ENCODE peak calls at places on chromosomes 5 and 9, in seven cellular contexts. Q, H, F, I, S, Y and V are unnamed samples.
A peak's percentile ranks its signal among the peaks of the same experiment; 100 is the strongest.

GRCh38 chr9:33294670-33295432 is 4.5 kb downstream of the NFX1 start:
- DNase-seq in Q (no peak), H (no peak), F (no peak), I (no peak), S (no peak), Y (no peak), V (no peak)

GRCh38 chr5:152883061-152883460 is 478.0 kb upstream of the NMUR2 start:
- DNase-seq in Q (no peak), H (no peak), F (no peak), I (no peak), S (no peak), Y (no peak), V (no peak)

GRCh38 chr9:109483771-109484442 is 14.2 kb downstream of the PTPN3 start:
- DNase-seq in Q (no peak), H (no peak), F (no peak), I (no peak), S (no peak), Y (no peak), V (no peak)

GRCh38 chr5:95771109-95771708 is 40.1 kb downstream of the RHOBTB3 start:
- DNase-seq in Q (no peak), H (no peak), F (peak; percentile 46), I (peak; percentile 32), S (no peak), Y (no peak), V (peak; percentile 65)

GRCh38 chr5:171766875-171767274 is 18.7 kb upstream of the SMIM23 start:
- DNase-seq in Q (no peak), H (no peak), F (no peak), I (no peak), S (no peak), Y (no peak), V (no peak)

GRCh38 chr5:143063175-143063970 is 293.2 kb downstream of the ARHGAP26 start:
- DNase-seq in Q (peak; percentile 51), H (peak; percentile 81), F (peak; percentile 71), I (no peak), S (peak; percentile 78), Y (peak; percentile 69), V (peak; percentile 70)

GRCh38 chr5:366541-367357 is 45.2 kb downstream of the AHRR start:
- DNase-seq in Q (no peak), H (no peak), F (no peak), I (peak; percentile 8), S (no peak), Y (no peak), V (no peak)

GRCh38 chr5:82004511-82004910 is 32.7 kb downstream of the ATG10 start:
- DNase-seq in Q (peak; percentile 80), H (peak; percentile 41), F (peak; percentile 44), I (no peak), S (no peak), Y (no peak), V (no peak)

GRCh38 chr5:96809898-96810297 is 2.2 kb upstream of the ERAP1 start:
- DNase-seq in Q (no peak), H (no peak), F (no peak), I (peak; percentile 68), S (no peak), Y (peak; percentile 23), V (no peak)

GRCh38 chr9:7974335-7975005 is 174.9 kb upstream of the DMAC1 start:
- DNase-seq in Q (no peak), H (no peak), F (no peak), I (peak; percentile 28), S (no peak), Y (no peak), V (no peak)

GRCh38 chr9:83569326-83569725 is 31.1 kb upstream of the FRMD3 start:
- DNase-seq in Q (no peak), H (no peak), F (no peak), I (no peak), S (no peak), Y (no peak), V (no peak)

GRCh38 chr5:157827429-157827828 is 31.5 kb downstream of the CLINT1 start:
- DNase-seq in Q (peak; percentile 49), H (peak; percentile 36), F (peak; percentile 57), I (no peak), S (no peak), Y (no peak), V (no peak)

GRCh38 chr5:149345892-149346222 is 558 bp downstream of the GRPEL2 start:
- DNase-seq in Q (peak; percentile 50), H (peak; percentile 44), F (peak; percentile 62), I (no peak), S (no peak), Y (no peak), V (no peak)

GRCh38 chr9:87671478-87671877 is 54.4 kb upstream of the CTSL start:
- DNase-seq in Q (no peak), H (no peak), F (no peak), I (no peak), S (no peak), Y (no peak), V (no peak)

GRCh38 chr5:147427784-147428401 is 82.0 kb downstream of the DPYSL3 start:
- DNase-seq in Q (peak; percentile 60), H (no peak), F (peak; percentile 78), I (no peak), S (no peak), Y (no peak), V (no peak)

GRCh38 chr5:103262422-103262871 is 3.9 kb downstream of the MACIR start:
- DNase-seq in Q (peak; percentile 32), H (peak; percentile 64), F (peak; percentile 48), I (no peak), S (no peak), Y (no peak), V (no peak)
- H3K4me3 ChIP-seq in Q (no peak overlapping the region), H (no peak overlapping the region), F (peak overlapping the region; percentile 77), I (no peak overlapping the region), S (no peak overlapping the region), Y (no peak overlapping the region), V (no peak overlapping the region)

DNA sequence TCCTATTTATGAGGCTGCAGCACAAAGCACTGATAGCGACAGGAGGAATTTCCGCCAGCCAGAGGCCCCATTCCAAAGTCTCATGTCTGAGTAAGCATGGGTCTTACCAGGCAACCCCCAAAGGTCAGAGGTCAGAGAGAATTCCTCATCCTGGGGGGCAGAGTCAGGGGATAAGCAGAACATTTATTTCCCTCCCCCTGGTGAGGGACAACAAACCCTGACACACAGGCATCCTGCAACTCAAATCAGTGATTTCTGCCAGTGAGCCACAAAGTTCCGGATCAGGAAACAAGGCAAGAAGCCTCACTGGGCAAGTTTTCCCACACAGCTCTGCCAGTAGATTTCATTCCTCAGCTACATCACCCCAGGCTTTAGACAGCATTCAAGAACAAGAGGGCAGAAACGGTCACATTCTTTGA is 37.0 kb downstream of the ADAMTS12 start:
- DNase-seq in Q (peak; percentile 82), H (peak; percentile 92), F (peak; percentile 92), I (no peak), S (no peak), Y (no peak), V (peak; percentile 18)
- H3K4me3 ChIP-seq in Q (no peak overlapping the region), H (no peak overlapping the region), F (peak overlapping the region; percentile 13), I (no peak overlapping the region), S (no peak overlapping the region), Y (no peak overlapping the region), V (no peak overlapping the region)

DNA sequence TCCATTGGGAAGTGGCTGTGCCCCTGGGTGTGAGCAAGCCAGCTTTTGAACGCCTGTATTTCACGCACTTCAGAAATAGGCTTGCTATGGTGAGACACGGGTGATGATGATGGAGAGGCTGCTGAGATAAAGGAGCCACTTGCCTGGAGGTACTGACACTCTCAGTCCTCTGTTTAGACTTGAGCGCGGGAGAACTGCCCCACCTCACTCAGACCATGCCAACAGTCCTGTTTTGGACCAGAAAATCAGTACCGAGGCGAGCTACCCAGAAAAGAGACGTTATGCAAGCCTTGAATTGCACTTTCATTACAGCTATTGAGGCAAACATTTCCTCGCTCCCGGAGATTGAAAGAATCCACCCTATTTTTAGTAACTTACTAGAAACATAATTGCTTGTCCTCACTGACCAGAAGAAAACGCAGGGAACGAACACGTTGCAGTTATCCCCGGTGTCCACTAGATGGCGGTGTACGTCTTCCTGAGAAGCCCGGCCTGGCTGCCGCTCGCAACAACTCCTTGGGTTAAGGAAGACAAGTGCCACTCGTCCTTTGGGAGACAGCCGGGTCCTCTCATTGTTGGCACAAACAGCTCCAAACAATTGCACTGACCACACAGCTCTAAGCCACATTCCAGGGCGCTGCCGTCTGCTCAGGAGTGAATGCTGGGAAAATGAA is 142.4 kb downstream of the PSAT1 start:
- DNase-seq in Q (peak; percentile 89), H (peak; percentile 90), F (peak; percentile 89), I (peak; percentile 92), S (peak; percentile 90), Y (peak; percentile 66), V (peak; percentile 89)
- H3K4me3 ChIP-seq in Q (peak overlapping the region; percentile 5), H (peak overlapping the region; percentile 20), F (no peak overlapping the region), I (no peak overlapping the region), S (no peak overlapping the region), Y (peak overlapping the region; percentile 25), V (no peak overlapping the region)

DNA sequence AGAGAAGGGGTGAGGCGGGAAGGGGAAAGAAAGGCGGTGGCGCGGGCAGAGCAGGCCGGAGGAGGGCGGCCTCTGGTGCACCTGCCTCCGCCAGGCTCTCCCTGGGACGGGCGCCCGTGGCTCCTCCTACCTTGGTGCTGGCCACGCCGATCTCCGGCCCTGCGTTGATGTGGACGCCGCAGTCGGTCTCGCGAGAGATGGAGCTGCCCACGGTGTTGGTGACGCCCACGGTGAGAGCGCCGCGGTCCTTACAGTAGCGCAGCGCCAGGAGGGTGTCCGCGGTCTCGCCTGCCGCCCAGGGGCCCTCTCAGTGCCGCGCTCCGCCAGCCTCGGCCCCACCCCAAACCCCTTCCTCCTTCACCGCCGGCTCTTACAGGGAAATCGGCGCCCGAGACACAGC is 21.8 kb upstream of the MAPK9 start:
- DNase-seq in Q (no peak), H (no peak), F (no peak), I (peak; percentile 88), S (no peak), Y (peak; percentile 75), V (peak; percentile 84)
- H3K4me3 ChIP-seq in Q (no peak overlapping the region), H (no peak overlapping the region), F (no peak overlapping the region), I (no peak overlapping the region), S (no peak overlapping the region), Y (peak overlapping the region; percentile 40), V (no peak overlapping the region)

DNA sequence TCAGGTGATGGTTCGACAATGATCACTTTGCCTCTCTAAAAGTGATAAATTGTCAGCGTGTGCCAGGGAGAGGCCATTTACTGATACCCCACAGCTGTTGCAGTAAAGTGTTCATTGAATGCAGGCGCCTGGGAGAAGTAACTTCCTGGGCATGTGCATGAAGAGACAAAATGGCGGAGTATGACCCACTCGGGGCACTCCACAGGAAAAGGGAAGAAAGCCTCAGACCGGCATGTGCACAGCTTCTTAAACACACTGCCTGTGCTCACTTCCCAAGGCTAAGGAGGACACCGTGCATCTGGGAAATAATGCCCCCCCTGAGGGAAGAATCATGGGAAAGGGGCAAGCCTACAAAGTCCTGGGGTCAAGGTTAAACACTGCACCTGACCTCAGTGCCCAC is 329.5 kb downstream of the ICE1 start:
- DNase-seq in Q (no peak), H (no peak), F (no peak), I (no peak), S (no peak), Y (no peak), V (no peak)
- H3K4me3 ChIP-seq in Q (no peak overlapping the region), H (no peak overlapping the region), F (no peak overlapping the region), I (no peak overlapping the region), S (no peak overlapping the region), Y (no peak overlapping the region), V (no peak overlapping the region)